ENCODE peak calls at places on chromosomes 2 and 18, in four cellular contexts. One of them, this sample, is unnamed.

GRCh38 chr2:62441421-62441820 is 64.6 kb downstream of the TMEM17 start:
- DNase-seq in H9: no peak
- DNase-seq in IMR-90: no peak
- DNase-seq in mesendoderm: no peak
- DNase-seq in this sample: no peak

GRCh38 chr2:190344275-190344827 is 962 bp downstream of the INPP1 start:
- DNase-seq in H9: no peak
- DNase-seq in IMR-90: no peak
- DNase-seq in mesendoderm: peak
- DNase-seq in this sample: no peak

GRCh38 chr2:33672389-33672788 is 73.3 kb upstream of the FAM98A start:
- DNase-seq in H9: no peak
- DNase-seq in mesendoderm: no peak
- DNase-seq in IMR-90: no peak
- DNase-seq in this sample: no peak

GRCh38 chr2:149360106-149360505 is 29.7 kb downstream of the LYPD6 start:
- DNase-seq in IMR-90: no peak
- DNase-seq in H9: no peak
- DNase-seq in mesendoderm: peak
- DNase-seq in this sample: no peak

GRCh38 chr2:6079405-6079804 is 387.2 kb downstream of the SOX11 start:
- DNase-seq in IMR-90: no peak
- DNase-seq in H9: no peak
- DNase-seq in mesendoderm: no peak
- DNase-seq in this sample: no peak

GRCh38 chr2:154470386-154470785 is 228.1 kb upstream of the KCNJ3 start:
- DNase-seq in IMR-90: no peak
- DNase-seq in H9: no peak
- DNase-seq in mesendoderm: no peak
- DNase-seq in this sample: no peak

GRCh38 chr2:227862741-227863588 is 8.5 kb upstream of the DAW1 start:
- DNase-seq in H9: peak
- DNase-seq in mesendoderm: peak
- DNase-seq in IMR-90: peak
- DNase-seq in this sample: no peak

GRCh38 chr2:224776795-224777562 is 60.8 kb upstream of the CCDC195 start:
- DNase-seq in H9: no peak
- DNase-seq in mesendoderm: no peak
- DNase-seq in IMR-90: no peak
- DNase-seq in this sample: no peak

GRCh38 chr2:199458017-199458805 is 472 bp upstream of the SATB2 start:
- DNase-seq in IMR-90: no peak
- DNase-seq in H9: peak
- DNase-seq in mesendoderm: peak
- DNase-seq in this sample: peak

GRCh38 chr18:78127041-78127440 is 852.6 kb upstream of the SALL3 start:
- DNase-seq in IMR-90: no peak
- DNase-seq in H9: no peak
- DNase-seq in mesendoderm: no peak
- DNase-seq in this sample: no peak

GRCh38 chr18:78129260-78129659 is 850.4 kb upstream of the SALL3 start:
- DNase-seq in H9: no peak
- DNase-seq in mesendoderm: no peak
- DNase-seq in IMR-90: no peak
- DNase-seq in this sample: no peak

GRCh38 chr18:78133729-78134128 is 845.9 kb upstream of the SALL3 start:
- DNase-seq in mesendoderm: no peak
- DNase-seq in IMR-90: no peak
- DNase-seq in H9: no peak
- DNase-seq in this sample: no peak

GRCh38 chr18:78128004-78128403 is 851.6 kb upstream of the SALL3 start:
- DNase-seq in IMR-90: no peak
- DNase-seq in H9: no peak
- DNase-seq in mesendoderm: no peak
- DNase-seq in this sample: no peak

DNA sequence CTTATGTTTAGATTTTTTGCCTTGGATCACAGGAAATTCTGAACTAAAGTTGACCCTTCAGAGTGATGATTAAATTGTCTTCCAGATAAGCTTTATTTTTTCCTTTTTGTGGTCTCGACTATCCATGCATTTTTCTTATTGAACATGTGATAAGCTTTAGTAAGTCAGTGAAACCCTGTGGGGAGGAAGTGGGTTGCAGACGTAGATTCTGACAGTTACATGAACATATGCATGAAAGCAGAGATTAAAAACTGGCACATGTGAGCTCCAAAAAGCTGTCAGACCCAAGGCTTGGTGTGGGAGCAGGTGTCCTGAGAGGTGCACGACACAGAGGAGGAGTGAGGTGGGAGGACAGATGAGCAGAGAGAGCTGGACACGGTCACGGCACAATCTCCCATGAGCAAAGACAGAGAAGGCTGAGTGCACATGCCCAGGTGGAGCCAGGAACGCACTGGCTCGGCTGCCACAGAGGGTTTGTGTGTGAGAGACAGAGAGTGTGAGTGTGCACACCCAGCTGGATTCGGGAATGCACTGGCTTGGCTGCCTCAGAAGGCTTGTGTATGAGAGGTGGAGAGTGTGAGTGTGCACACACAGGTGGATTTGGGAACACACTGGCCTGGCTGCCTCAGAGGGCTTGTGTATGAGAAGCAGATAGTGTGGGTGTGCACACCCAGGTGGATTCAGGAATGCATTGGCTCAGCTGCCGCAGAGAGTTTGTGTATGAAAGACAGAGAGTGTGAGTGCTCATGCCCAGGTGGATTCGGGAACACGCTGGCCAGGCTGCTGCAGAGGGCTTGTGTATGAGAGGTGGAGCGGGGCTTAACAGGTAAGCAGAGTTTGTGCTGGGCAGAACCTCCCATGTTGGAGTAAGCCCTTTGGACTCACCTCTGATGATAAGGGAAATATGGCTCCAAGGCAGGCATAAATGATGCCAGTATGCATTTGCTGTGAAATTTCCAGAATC is 849.1 kb upstream of the SALL3 start:
- DNase-seq in IMR-90: no peak
- DNase-seq in H9: no peak
- DNase-seq in mesendoderm: no peak
- DNase-seq in this sample: no peak
- H2BK15ac ChIP-seq in IMR-90: no peak
- H2BK15ac ChIP-seq in H9: no peak
- H2BK15ac ChIP-seq in mesendoderm: no peak
- H2BK15ac ChIP-seq in this sample: no peak

GRCh38 chr2:231396058-231396821 is 730 bp downstream of the B3GNT7 start:
- DNase-seq in H9: no peak
- DNase-seq in mesendoderm: no peak
- DNase-seq in IMR-90: no peak
- DNase-seq in this sample: no peak
- H2BK15ac ChIP-seq in H9: no peak
- H2BK15ac ChIP-seq in mesendoderm: no peak
- H2BK15ac ChIP-seq in IMR-90: no peak
- H2BK15ac ChIP-seq in this sample: no peak

DNA sequence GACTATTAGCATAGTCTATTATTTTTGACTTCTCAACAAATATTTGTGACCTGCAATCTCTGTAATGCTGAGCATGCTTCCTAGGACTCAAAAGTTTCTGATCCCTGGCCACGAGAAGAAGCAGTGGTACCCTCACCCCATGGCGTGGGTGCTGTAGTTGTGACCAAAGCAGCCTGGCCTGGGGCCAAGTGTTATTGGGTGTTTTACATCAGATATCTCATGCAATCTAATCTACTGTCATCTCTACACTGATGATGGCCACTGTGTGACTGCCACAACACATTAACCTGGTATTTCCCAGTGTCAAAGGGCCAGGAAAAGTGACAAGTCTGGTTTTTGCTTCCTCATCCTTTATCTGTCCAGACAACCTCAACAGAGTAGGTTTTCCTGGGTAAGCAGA is 80.8 kb upstream of the WIPF1 start:
- DNase-seq in mesendoderm: peak
- DNase-seq in H9: no peak
- DNase-seq in IMR-90: no peak
- DNase-seq in this sample: no peak
- H2BK15ac ChIP-seq in mesendoderm: no peak
- H2BK15ac ChIP-seq in H9: no peak
- H2BK15ac ChIP-seq in IMR-90: no peak
- H2BK15ac ChIP-seq in this sample: no peak

DNA sequence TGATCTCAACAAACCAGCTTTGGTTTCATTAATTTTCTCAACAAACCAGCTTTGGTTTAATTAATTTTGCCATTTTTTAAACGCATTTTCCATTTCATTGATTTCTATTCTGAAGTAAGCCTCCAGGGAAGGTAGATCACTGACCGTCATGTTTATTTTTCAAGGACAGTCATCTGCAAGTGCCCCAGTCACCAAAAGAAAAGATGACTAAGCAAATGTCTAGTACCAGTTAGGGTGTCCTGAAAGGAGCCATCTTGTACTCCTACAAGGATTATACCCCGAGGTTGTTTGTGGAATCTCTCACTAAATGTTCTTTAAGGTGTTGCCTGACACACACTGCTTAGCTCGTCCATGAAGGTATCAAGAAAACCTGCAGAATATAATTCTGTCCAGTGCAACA is 6.1 kb upstream of the UGT1A8 start:
- DNase-seq in IMR-90: no peak
- DNase-seq in mesendoderm: no peak
- DNase-seq in H9: no peak
- DNase-seq in this sample: no peak
- H2BK15ac ChIP-seq in IMR-90: no peak
- H2BK15ac ChIP-seq in mesendoderm: no peak
- H2BK15ac ChIP-seq in H9: no peak
- H2BK15ac ChIP-seq in this sample: no peak

GRCh38 chr2:3769766-3770165 is 66.4 kb downstream of the DCDC2C start:
- DNase-seq in mesendoderm: no peak
- DNase-seq in IMR-90: peak
- DNase-seq in H9: no peak
- DNase-seq in this sample: no peak
- H2BK15ac ChIP-seq in mesendoderm: no peak
- H2BK15ac ChIP-seq in IMR-90: no peak
- H2BK15ac ChIP-seq in H9: no peak
- H2BK15ac ChIP-seq in this sample: peak

GRCh38 chr18:64100136-64100922 is 48.6 kb downstream of the LINC00305 start:
- DNase-seq in mesendoderm: no peak
- DNase-seq in H9: no peak
- DNase-seq in IMR-90: no peak
- DNase-seq in this sample: no peak
- H2BK15ac ChIP-seq in mesendoderm: no peak
- H2BK15ac ChIP-seq in H9: no peak
- H2BK15ac ChIP-seq in IMR-90: no peak
- H2BK15ac ChIP-seq in this sample: no peak

GRCh38 chr2:130845507-130846085 is 8.9 kb downstream of the ARHGEF4 start:
- DNase-seq in H9: no peak
- DNase-seq in mesendoderm: no peak
- DNase-seq in IMR-90: peak
- DNase-seq in this sample: no peak
- H2BK15ac ChIP-seq in H9: no peak
- H2BK15ac ChIP-seq in mesendoderm: no peak
- H2BK15ac ChIP-seq in IMR-90: no peak
- H2BK15ac ChIP-seq in this sample: no peak

This sample was measured in neuronal stem cell.